ENCODE peak calls at places on chromosomes 12 and 14, in eight cellular contexts. One of them, this sample, is unnamed.

GRCh38 chr14:79578470-79578869 is 632.8 kb downstream of the DIO2 start:
- DNase-seq in lower leg skin: no peak
- DNase-seq in tibial nerve: no peak
- DNase-seq in breast epithelium: no peak
- DNase-seq in stomach: no peak
- DNase-seq in ovary: no peak
- DNase-seq in endothelial cell of umbilical vein: no peak
- DNase-seq in body of pancreas: no peak
- DNase-seq in this sample: no peak

GRCh38 chr12:119659289-119659897 is 8.5 kb upstream of the PRKAB1 start:
- DNase-seq in endothelial cell of umbilical vein: peak
- DNase-seq in lower leg skin: no peak
- DNase-seq in body of pancreas: peak
- DNase-seq in tibial nerve: no peak
- DNase-seq in ovary: no peak
- DNase-seq in stomach: no peak
- DNase-seq in breast epithelium: no peak
- DNase-seq in this sample: no peak

GRCh38 chr12:64088431-64089349 is 133.4 kb downstream of the KICS2 start:
- DNase-seq in tibial nerve: peak
- DNase-seq in ovary: peak
- DNase-seq in endothelial cell of umbilical vein: peak
- DNase-seq in stomach: peak
- DNase-seq in breast epithelium: peak
- DNase-seq in body of pancreas: peak
- DNase-seq in lower leg skin: peak
- DNase-seq in this sample: peak

GRCh38 chr14:68687746-68688145 is 105.1 kb downstream of the ZFP36L1 start:
- DNase-seq in stomach: no peak
- DNase-seq in breast epithelium: no peak
- DNase-seq in ovary: no peak
- DNase-seq in endothelial cell of umbilical vein: no peak
- DNase-seq in tibial nerve: no peak
- DNase-seq in lower leg skin: no peak
- DNase-seq in body of pancreas: no peak
- DNase-seq in this sample: no peak

GRCh38 chr12:131386167-131386521 is 324.7 kb upstream of the SFSWAP start:
- DNase-seq in stomach: no peak
- DNase-seq in lower leg skin: no peak
- DNase-seq in ovary: no peak
- DNase-seq in tibial nerve: no peak
- DNase-seq in body of pancreas: no peak
- DNase-seq in endothelial cell of umbilical vein: no peak
- DNase-seq in breast epithelium: no peak
- DNase-seq in this sample: no peak

GRCh38 chr14:76514599-76514998 is 138.7 kb downstream of the ESRRB start:
- DNase-seq in stomach: no peak
- DNase-seq in ovary: no peak
- DNase-seq in body of pancreas: peak
- DNase-seq in tibial nerve: no peak
- DNase-seq in lower leg skin: no peak
- DNase-seq in breast epithelium: no peak
- DNase-seq in endothelial cell of umbilical vein: peak
- DNase-seq in this sample: no peak

GRCh38 chr14:73743431-73743931 is 29.3 kb upstream of the PNMA1 start:
- DNase-seq in endothelial cell of umbilical vein: peak
- DNase-seq in tibial nerve: no peak
- DNase-seq in lower leg skin: no peak
- DNase-seq in ovary: no peak
- DNase-seq in breast epithelium: no peak
- DNase-seq in stomach: no peak
- DNase-seq in body of pancreas: peak
- DNase-seq in this sample: no peak

GRCh38 chr12:110354172-110354780 is 49.2 kb downstream of the ANAPC7 start:
- DNase-seq in lower leg skin: no peak
- DNase-seq in body of pancreas: no peak
- DNase-seq in stomach: no peak
- DNase-seq in endothelial cell of umbilical vein: peak
- DNase-seq in breast epithelium: no peak
- DNase-seq in ovary: no peak
- DNase-seq in tibial nerve: no peak
- DNase-seq in this sample: no peak

GRCh38 chr12:70920891-70921290 is 353 bp upstream of the PTPRR start:
- DNase-seq in endothelial cell of umbilical vein: no peak
- DNase-seq in ovary: no peak
- DNase-seq in body of pancreas: no peak
- DNase-seq in stomach: no peak
- DNase-seq in tibial nerve: no peak
- DNase-seq in lower leg skin: no peak
- DNase-seq in breast epithelium: no peak
- DNase-seq in this sample: no peak

GRCh38 chr14:76541594-76542219 is 165.8 kb downstream of the ESRRB start:
- DNase-seq in lower leg skin: no peak
- DNase-seq in breast epithelium: no peak
- DNase-seq in tibial nerve: no peak
- DNase-seq in ovary: no peak
- DNase-seq in endothelial cell of umbilical vein: no peak
- DNase-seq in body of pancreas: no peak
- DNase-seq in stomach: no peak
- DNase-seq in this sample: no peak

GRCh38 chr12:7190268-7191055 is 976 bp downstream of the PEX5 start:
- DNase-seq in breast epithelium: peak
- DNase-seq in tibial nerve: peak
- DNase-seq in body of pancreas: no peak
- DNase-seq in ovary: peak
- DNase-seq in lower leg skin: peak
- DNase-seq in endothelial cell of umbilical vein: no peak
- DNase-seq in stomach: no peak
- DNase-seq in this sample: peak

GRCh38 chr12:87439990-87440827 is 589.0 kb downstream of the C12orf50 start:
- DNase-seq in ovary: no peak
- DNase-seq in endothelial cell of umbilical vein: peak
- DNase-seq in lower leg skin: peak
- DNase-seq in body of pancreas: peak
- DNase-seq in breast epithelium: peak
- DNase-seq in stomach: peak
- DNase-seq in tibial nerve: no peak
- DNase-seq in this sample: peak

GRCh38 chr12:117980621-117981020 is 11.8 kb upstream of the KSR2 start:
- DNase-seq in breast epithelium: no peak
- DNase-seq in body of pancreas: no peak
- DNase-seq in endothelial cell of umbilical vein: no peak
- DNase-seq in tibial nerve: no peak
- DNase-seq in stomach: no peak
- DNase-seq in lower leg skin: no peak
- DNase-seq in ovary: no peak
- DNase-seq in this sample: no peak

GRCh38 chr12:129190827-129191226 is 337.5 kb downstream of the GLT1D1 start:
- DNase-seq in stomach: no peak
- DNase-seq in lower leg skin: no peak
- DNase-seq in endothelial cell of umbilical vein: no peak
- DNase-seq in tibial nerve: no peak
- DNase-seq in breast epithelium: no peak
- DNase-seq in body of pancreas: no peak
- DNase-seq in ovary: no peak
- DNase-seq in this sample: no peak

GRCh38 chr12:48291511-48291910 is 59.2 kb downstream of the ZNF641 start:
- DNase-seq in breast epithelium: no peak
- DNase-seq in stomach: no peak
- DNase-seq in endothelial cell of umbilical vein: no peak
- DNase-seq in lower leg skin: no peak
- DNase-seq in ovary: no peak
- DNase-seq in tibial nerve: no peak
- DNase-seq in body of pancreas: no peak
- DNase-seq in this sample: no peak

GRCh38 chr12:11729439-11730150 is 80.1 kb downstream of the ETV6 start:
- DNase-seq in tibial nerve: no peak
- DNase-seq in breast epithelium: no peak
- DNase-seq in body of pancreas: no peak
- DNase-seq in ovary: no peak
- DNase-seq in endothelial cell of umbilical vein: no peak
- DNase-seq in lower leg skin: no peak
- DNase-seq in stomach: no peak
- DNase-seq in this sample: no peak
- TF ChIP-seq POLR2A in tibial nerve: no peak
- TF ChIP-seq POLR2A in breast epithelium: no peak
- TF ChIP-seq POLR2A in body of pancreas: no peak
- TF ChIP-seq POLR2A in ovary: no peak
- TF ChIP-seq POLR2A in endothelial cell of umbilical vein: no peak
- TF ChIP-seq POLR2A in lower leg skin: no peak
- TF ChIP-seq POLR2A in stomach: no peak
- TF ChIP-seq POLR2A in this sample: no peak

DNA sequence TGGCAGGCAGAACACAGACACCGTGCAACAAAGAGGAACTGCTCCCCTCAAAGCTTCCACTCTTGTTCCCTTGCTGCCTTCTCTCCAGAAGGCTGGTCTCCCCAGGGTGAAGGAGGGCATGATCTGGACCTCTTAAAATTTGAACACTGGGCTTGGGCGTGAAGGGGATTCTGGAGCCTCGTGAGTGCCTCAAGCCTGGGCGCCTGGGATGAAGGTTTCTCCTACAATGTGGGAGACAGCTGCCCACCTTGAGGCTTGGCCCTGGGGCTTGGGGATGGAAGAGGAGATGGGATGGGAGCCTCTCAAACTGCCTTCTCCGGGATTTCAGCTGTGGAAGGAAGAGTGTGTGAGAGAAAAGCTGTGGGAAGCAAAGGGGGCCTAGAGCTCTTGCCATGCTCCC is 7.8 kb upstream of the RIN3 start:
- DNase-seq in tibial nerve: no peak
- DNase-seq in stomach: no peak
- DNase-seq in breast epithelium: no peak
- DNase-seq in ovary: no peak
- DNase-seq in lower leg skin: no peak
- DNase-seq in body of pancreas: no peak
- DNase-seq in endothelial cell of umbilical vein: no peak
- DNase-seq in this sample: no peak
- TF ChIP-seq POLR2A in tibial nerve: no peak
- TF ChIP-seq POLR2A in stomach: no peak
- TF ChIP-seq POLR2A in breast epithelium: no peak
- TF ChIP-seq POLR2A in ovary: no peak
- TF ChIP-seq POLR2A in lower leg skin: no peak
- TF ChIP-seq POLR2A in body of pancreas: no peak
- TF ChIP-seq POLR2A in endothelial cell of umbilical vein: no peak
- TF ChIP-seq POLR2A in this sample: no peak

GRCh38 chr12:92147491-92147890 is 1.8 kb upstream of the BTG1 start:
- DNase-seq in stomach: no peak
- DNase-seq in body of pancreas: no peak
- DNase-seq in breast epithelium: no peak
- DNase-seq in endothelial cell of umbilical vein: no peak
- DNase-seq in ovary: no peak
- DNase-seq in tibial nerve: no peak
- DNase-seq in lower leg skin: no peak
- DNase-seq in this sample: no peak
- TF ChIP-seq POLR2A in stomach: no peak
- TF ChIP-seq POLR2A in body of pancreas: no peak
- TF ChIP-seq POLR2A in breast epithelium: no peak
- TF ChIP-seq POLR2A in endothelial cell of umbilical vein: no peak
- TF ChIP-seq POLR2A in ovary: no peak
- TF ChIP-seq POLR2A in tibial nerve: no peak
- TF ChIP-seq POLR2A in lower leg skin: no peak
- TF ChIP-seq POLR2A in this sample: no peak

GRCh38 chr14:50831704-50832130 is 755 bp upstream of the NIN start:
- DNase-seq in ovary: no peak
- DNase-seq in lower leg skin: no peak
- DNase-seq in breast epithelium: no peak
- DNase-seq in endothelial cell of umbilical vein: no peak
- DNase-seq in stomach: no peak
- DNase-seq in body of pancreas: no peak
- DNase-seq in tibial nerve: no peak
- DNase-seq in this sample: no peak

GRCh38 chr14:50830044-50830931 is 674 bp downstream of the NIN start:
- DNase-seq in tibial nerve: no peak
- DNase-seq in body of pancreas: peak
- DNase-seq in stomach: peak
- DNase-seq in endothelial cell of umbilical vein: peak
- DNase-seq in breast epithelium: peak
- DNase-seq in lower leg skin: peak
- DNase-seq in ovary: peak
- DNase-seq in this sample: peak

GRCh38 chr14:50829472-50830043 is 1.4 kb downstream of the NIN start:
- DNase-seq in ovary: no peak
- DNase-seq in tibial nerve: no peak
- DNase-seq in stomach: no peak
- DNase-seq in endothelial cell of umbilical vein: no peak
- DNase-seq in body of pancreas: no peak
- DNase-seq in breast epithelium: no peak
- DNase-seq in lower leg skin: no peak
- DNase-seq in this sample: no peak

GRCh38 chr14:50832935-50833607 is 2.1 kb upstream of the NIN start:
- DNase-seq in ovary: no peak
- DNase-seq in endothelial cell of umbilical vein: no peak
- DNase-seq in breast epithelium: no peak
- DNase-seq in tibial nerve: no peak
- DNase-seq in body of pancreas: no peak
- DNase-seq in lower leg skin: no peak
- DNase-seq in stomach: peak
- DNase-seq in this sample: no peak

DNA sequence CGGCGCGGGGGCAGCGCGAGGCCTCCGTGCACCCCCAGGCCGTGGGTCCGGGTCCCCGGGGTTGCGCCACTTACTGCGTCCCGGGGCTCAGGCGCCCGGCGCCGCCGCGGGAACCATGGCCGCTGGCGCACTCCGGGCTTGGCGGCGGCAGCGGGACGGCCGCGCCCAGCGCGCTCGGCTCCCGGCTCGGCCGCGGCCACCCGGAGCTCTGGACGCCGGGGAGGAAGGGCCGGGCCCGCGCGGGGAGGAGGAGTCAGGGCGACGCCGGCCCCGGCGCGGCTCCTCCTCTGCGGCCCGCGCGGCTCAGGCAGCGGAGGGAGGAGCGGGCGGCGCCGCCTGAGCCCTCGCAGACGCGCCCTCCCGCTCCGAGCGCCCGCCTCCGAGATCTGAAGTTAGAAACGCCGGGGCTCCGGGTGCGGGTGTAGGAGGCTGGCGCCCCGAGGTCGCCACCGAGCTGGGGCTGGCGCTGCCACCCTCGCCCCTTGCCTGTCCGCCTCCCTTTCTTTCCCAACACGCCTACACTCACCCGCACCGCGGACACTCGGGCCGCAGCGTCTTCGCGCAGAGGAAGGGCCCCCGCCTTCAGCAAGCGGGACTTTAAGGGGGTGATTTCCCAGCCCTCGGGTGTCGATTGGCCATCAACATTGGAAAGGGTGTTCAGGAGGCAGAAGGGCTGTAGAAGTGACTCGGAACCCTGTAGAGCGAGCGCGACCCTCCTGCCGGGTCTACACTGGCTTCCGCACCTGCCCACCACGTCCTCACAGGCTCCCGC is at the start of gene NIN:
- DNase-seq in endothelial cell of umbilical vein: peak
- DNase-seq in breast epithelium: peak
- DNase-seq in body of pancreas: peak
- DNase-seq in ovary: peak
- DNase-seq in lower leg skin: peak
- DNase-seq in stomach: peak
- DNase-seq in tibial nerve: peak
- DNase-seq in this sample: peak
- TF ChIP-seq POLR2A in endothelial cell of umbilical vein: peak
- TF ChIP-seq POLR2A in breast epithelium: no peak
- TF ChIP-seq POLR2A in body of pancreas: peak
- TF ChIP-seq POLR2A in ovary: no peak
- TF ChIP-seq POLR2A in lower leg skin: no peak
- TF ChIP-seq POLR2A in stomach: no peak
- TF ChIP-seq POLR2A in tibial nerve: peak
- TF ChIP-seq POLR2A in this sample: peak

GRCh38 chr14:104734991-104735779 is 11.2 kb downstream of the ADSS1 start:
- DNase-seq in breast epithelium: no peak
- DNase-seq in body of pancreas: no peak
- DNase-seq in tibial nerve: no peak
- DNase-seq in ovary: no peak
- DNase-seq in stomach: no peak
- DNase-seq in endothelial cell of umbilical vein: no peak
- DNase-seq in lower leg skin: no peak
- DNase-seq in this sample: no peak
- TF ChIP-seq POLR2A in breast epithelium: no peak
- TF ChIP-seq POLR2A in body of pancreas: no peak
- TF ChIP-seq POLR2A in tibial nerve: no peak
- TF ChIP-seq POLR2A in ovary: no peak
- TF ChIP-seq POLR2A in stomach: no peak
- TF ChIP-seq POLR2A in endothelial cell of umbilical vein: no peak
- TF ChIP-seq POLR2A in lower leg skin: no peak
- TF ChIP-seq POLR2A in this sample: no peak